ENCODE peak calls at places on chromosomes 5 and 9, in four cellular contexts. R is HepG2, I is GM12878, P is K562. D is an unnamed sample.

GRCh38 chr9:114308361-114308950 is 14.4 kb upstream of the ORM1 start:
- DNase-seq in R (no peak), I (no peak), P (no peak), D (no peak)

GRCh38 chr9:111661150-111661801 is at the start of gene GNG10:
- DNase-seq in R (peak), I (no peak), P (peak), D (peak)

GRCh38 chr9:105316703-105317102 is 72.3 kb downstream of the SLC44A1 start:
- DNase-seq in R (no peak), I (no peak), P (no peak), D (no peak)

GRCh38 chr9:126154869-126155268 is 171.8 kb upstream of the MVB12B start:
- DNase-seq in R (no peak), I (no peak), P (no peak), D (no peak)

GRCh38 chr5:178787889-178788288 is 57.4 kb upstream of the ZNF354A start:
- DNase-seq in R (no peak), I (no peak), P (no peak), D (no peak)

GRCh38 chr5:132501961-132502931 is 11.7 kb upstream of the IRF1 start:
- DNase-seq in R (peak), I (no peak), P (no peak), D (no peak)

GRCh38 chr5:31106742-31107546 is 86.5 kb upstream of the CDH6 start:
- DNase-seq in R (no peak), I (no peak), P (no peak), D (no peak)

GRCh38 chr5:176844281-176844680 is 33.9 kb downstream of the UNC5A start:
- DNase-seq in R (no peak), I (no peak), P (no peak), D (no peak)

GRCh38 chr5:76718381-76718832 is 2.5 kb downstream of the F2R start:
- DNase-seq in R (no peak), I (no peak), P (no peak), D (no peak)

GRCh38 chr9:87699835-87700234 is 26.1 kb upstream of the CTSL start:
- DNase-seq in R (no peak), I (no peak), P (no peak), D (no peak)

GRCh38 chr9:126500600-126501382 is 112.9 kb upstream of the LMX1B start:
- DNase-seq in R (peak), I (no peak), P (peak), D (peak)

GRCh38 chr5:157463621-157464407 is 3.8 kb downstream of the NIPAL4 start:
- DNase-seq in R (no peak), I (no peak), P (no peak), D (no peak)

GRCh38 chr5:42944989-42945388 is 95.1 kb downstream of the ANXA2R start:
- DNase-seq in R (no peak), I (no peak), P (no peak), D (no peak)

GRCh38 chr5:146878471-146879172 is at the start of gene PPP2R2B:
- DNase-seq in R (no peak), I (no peak), P (no peak), D (peak)
- TF ChIP-seq CREM in R (no peak), I (no peak), P (no peak), D (no peak)

GRCh38 chr5:98839469-98840383 is 66.3 kb downstream of the RGMB start:
- DNase-seq in R (peak), I (no peak), P (no peak), D (peak)
- TF ChIP-seq CREM in R (no peak), I (no peak), P (no peak), D (no peak)

DNA sequence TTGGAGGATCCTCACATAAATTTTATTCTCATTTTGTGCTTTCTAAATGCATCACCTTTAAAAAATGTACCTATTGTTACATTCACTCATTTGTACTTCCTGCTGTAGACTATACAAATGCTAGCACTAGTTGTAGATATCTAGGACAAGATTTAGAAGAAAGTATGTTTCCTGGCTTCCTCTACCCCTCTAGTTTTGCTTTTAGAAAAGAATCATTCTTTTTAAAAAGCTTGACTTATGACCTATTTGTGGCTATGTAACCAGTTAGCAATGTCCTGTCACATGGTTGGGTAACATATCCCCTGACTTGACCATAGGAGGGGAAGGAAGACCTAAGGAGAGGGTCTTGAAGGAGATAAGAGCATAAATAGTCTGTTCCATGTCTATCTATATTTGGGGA is 13.3 kb downstream of the CAMK4 start:
- DNase-seq in R (no peak), I (no peak), P (no peak), D (no peak)
- TF ChIP-seq CREM in R (no peak), I (no peak), P (no peak), D (no peak)

GRCh38 chr5:40413747-40414146 is 266.0 kb upstream of the PTGER4 start:
- DNase-seq in R (no peak), I (no peak), P (no peak), D (no peak)
- TF ChIP-seq CREM in R (no peak), I (no peak), P (no peak), D (no peak)

DNA sequence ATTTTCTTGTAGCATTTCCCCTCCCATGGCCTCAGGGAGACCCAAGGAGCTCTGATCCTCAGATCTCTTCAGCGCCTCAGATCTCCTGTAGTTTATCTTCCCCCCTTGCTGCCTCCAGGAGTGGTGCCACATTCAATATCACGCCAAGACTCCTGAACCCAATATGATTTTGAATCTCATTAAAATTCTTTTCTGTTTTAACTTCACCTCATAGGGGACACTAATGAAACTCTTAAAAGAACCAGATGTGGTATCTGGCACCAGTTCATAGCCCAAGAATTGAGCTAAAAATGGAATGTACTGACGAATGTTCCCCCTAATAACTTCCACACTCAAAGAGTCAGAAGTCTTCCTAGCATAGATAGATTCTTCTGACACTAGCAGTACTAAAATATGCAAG is 59.6 kb upstream of the LIFR start:
- DNase-seq in R (no peak), I (no peak), P (no peak), D (no peak)
- TF ChIP-seq CREM in R (no peak), I (no peak), P (no peak), D (no peak)

GRCh38 chr9:3459076-3459475 is 66.7 kb downstream of the RFX3 start:
- DNase-seq in R (no peak), I (no peak), P (no peak), D (no peak)

GRCh38 chr9:3467593-3468219 is 58.1 kb downstream of the RFX3 start:
- DNase-seq in R (peak), I (no peak), P (peak), D (peak)

GRCh38 chr9:3468407-3469205 is 57.2 kb downstream of the RFX3 start:
- DNase-seq in R (no peak), I (no peak), P (no peak), D (no peak)

GRCh38 chr9:3464033-3464638 is 61.7 kb downstream of the RFX3 start:
- DNase-seq in R (no peak), I (no peak), P (no peak), D (no peak)
- TF ChIP-seq CREM in R (no peak), I (no peak), P (no peak), D (no peak)

DNA sequence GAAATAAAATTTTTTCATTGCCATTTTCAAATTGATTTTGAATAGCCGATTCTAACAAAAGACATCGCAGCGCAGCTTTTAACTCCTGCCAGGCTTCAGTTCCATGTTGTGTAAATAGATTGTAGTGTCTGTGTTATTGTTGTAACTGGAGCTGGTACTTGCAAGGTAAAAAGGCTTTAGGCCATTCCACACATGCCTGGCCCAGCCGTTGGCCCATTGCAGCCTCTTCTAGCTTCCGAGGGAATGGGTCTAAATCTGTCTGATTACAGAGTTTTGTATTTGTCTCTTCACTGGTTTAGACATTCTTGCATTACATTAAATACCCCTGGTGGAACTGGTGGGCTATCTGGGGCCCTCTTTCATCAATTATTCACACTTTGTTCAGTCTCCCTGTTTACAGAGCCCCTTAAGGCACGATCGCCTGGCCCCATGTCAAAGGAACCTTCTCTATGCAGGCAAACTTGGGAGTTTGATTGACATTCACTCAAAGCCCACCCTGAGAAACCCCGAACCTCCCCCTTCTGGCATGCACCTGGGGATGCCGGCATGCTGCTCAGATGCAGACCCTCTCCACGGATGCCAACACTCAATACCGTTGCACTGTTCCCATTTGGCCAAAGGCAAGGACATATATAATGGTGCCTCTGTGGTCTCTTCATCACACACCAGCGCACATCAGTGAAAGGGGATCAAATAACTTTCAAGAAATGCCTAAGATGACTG is 281.7 kb upstream of the IRX2 start:
- DNase-seq in R (no peak), I (no peak), P (no peak), D (no peak)
- TF ChIP-seq CREM in R (no peak), I (no peak), P (no peak), D (no peak)

D was measured in WTC11.